ENCODE peak calls at places on chromosomes 6 and 20, in four cellular contexts. K is IMR-90; H is esophagus squamous epithelium; T is CD4-positive, alpha-beta T cell. I is an unnamed sample.

GRCh38 chr6:97077380-97077779 is 152.9 kb downstream of the KLHL32 start:
- DNase-seq in K (no peak), H (no peak), T (no peak), I (no peak)

GRCh38 chr6:7235712-7236311 is 77.2 kb downstream of the SSR1 start:
- DNase-seq in K (no peak), H (no peak), T (no peak), I (peak)

GRCh38 chr6:3610896-3611295 is 140.6 kb downstream of the PXDC1 start:
- DNase-seq in K (no peak), H (no peak), T (no peak), I (no peak)

GRCh38 chr20:44594730-44595129 is 12.4 kb downstream of the PKIG start:
- DNase-seq in K (peak), H (no peak), T (no peak), I (no peak)

GRCh38 chr20:7974785-7975435 is 34.7 kb upstream of the HAO1 start:
- DNase-seq in K (no peak), H (no peak), T (no peak), I (no peak)

GRCh38 chr6:16705403-16705993 is 55.8 kb downstream of the ATXN1 start:
- DNase-seq in K (no peak), H (no peak), T (no peak), I (no peak)

GRCh38 chr20:19257201-19257600 is 44.8 kb downstream of the SLC24A3 start:
- DNase-seq in K (no peak), H (no peak), T (no peak), I (no peak)

GRCh38 chr6:165135889-165136288 is 173.5 kb downstream of the C6orf118 start:
- DNase-seq in K (no peak), H (no peak), T (no peak), I (no peak)

GRCh38 chr20:63084563-63084927 is 77.8 kb upstream of the BHLHE23 start:
- DNase-seq in K (no peak), H (no peak), T (no peak), I (no peak)

GRCh38 chr6:148653138-148653776 is 93.6 kb upstream of the UST start:
- DNase-seq in K (no peak), H (no peak), T (no peak), I (no peak)

GRCh38 chr20:2133318-2134183 is 31.9 kb downstream of the STK35 start:
- DNase-seq in K (peak), H (no peak), T (no peak), I (no peak)

GRCh38 chr20:36827541-36828279 is 48.2 kb upstream of the TLDC2 start:
- DNase-seq in K (no peak), H (no peak), T (no peak), I (no peak)

GRCh38 chr20:8946036-8946926 is 122.6 kb upstream of the PLCB4 start:
- DNase-seq in K (no peak), H (no peak), T (no peak), I (no peak)

GRCh38 chr20:8095648-8096572 is 36.2 kb upstream of the PLCB1 start:
- DNase-seq in K (peak), H (no peak), T (no peak), I (no peak)

GRCh38 chr6:127641905-127642304 is 64.9 kb downstream of the C6orf58 start:
- DNase-seq in K (peak), H (no peak), T (no peak), I (peak)

GRCh38 chr20:35465976-35466375 is 10.6 kb downstream of the CEP250 start:
- DNase-seq in K (no peak), H (no peak), T (no peak), I (no peak)

GRCh38 chr20:63025534-63026331 is 19.0 kb upstream of the BHLHE23 start:
- DNase-seq in K (peak), H (no peak), T (no peak), I (peak)

GRCh38 chr6:47633141-47633540 is 65.2 kb upstream of the ADGRF4 start:
- DNase-seq in K (no peak), H (no peak), T (no peak), I (peak)

GRCh38 chr20:44571367-44571766 is 11.0 kb upstream of the PKIG start:
- DNase-seq in K (no peak), H (no peak), T (no peak), I (no peak)

GRCh38 chr6:39440039-39440426 is 117.5 kb upstream of the KCNK16 start:
- DNase-seq in K (no peak), H (no peak), T (no peak), I (no peak)

GRCh38 chr6:31186052-31186734 is 15.7 kb upstream of the POU5F1 start:
- DNase-seq in K (no peak), H (no peak), T (no peak), I (no peak)

GRCh38 chr6:115704028-115704427 is 356.7 kb downstream of the FRK start:
- DNase-seq in K (no peak), H (no peak), T (no peak), I (no peak)

GRCh38 chr20:57650266-57650665 is 30.0 kb upstream of the ZBP1 start:
- DNase-seq in K (no peak), H (no peak), T (no peak), I (no peak)

GRCh38 chr6:130122243-130122642 is 100.5 kb downstream of the SAMD3 start:
- DNase-seq in K (no peak), H (no peak), T (no peak), I (no peak)

GRCh38 chr6:88209301-88209700 is 43.2 kb upstream of the CNR1 start:
- DNase-seq in K (no peak), H (no peak), T (no peak), I (no peak)

GRCh38 chr6:21748343-21749063 is 155.0 kb downstream of the SOX4 start:
- DNase-seq in K (peak), H (no peak), T (no peak), I (peak)

GRCh38 chr6:6546318-6547110 is 42.0 kb upstream of the LY86 start:
- DNase-seq in K (peak), H (no peak), T (peak), I (no peak)

GRCh38 chr6:27031302-27031701 is 216.2 kb upstream of the PRSS16 start:
- DNase-seq in K (peak), H (no peak), T (no peak), I (peak)

DNA sequence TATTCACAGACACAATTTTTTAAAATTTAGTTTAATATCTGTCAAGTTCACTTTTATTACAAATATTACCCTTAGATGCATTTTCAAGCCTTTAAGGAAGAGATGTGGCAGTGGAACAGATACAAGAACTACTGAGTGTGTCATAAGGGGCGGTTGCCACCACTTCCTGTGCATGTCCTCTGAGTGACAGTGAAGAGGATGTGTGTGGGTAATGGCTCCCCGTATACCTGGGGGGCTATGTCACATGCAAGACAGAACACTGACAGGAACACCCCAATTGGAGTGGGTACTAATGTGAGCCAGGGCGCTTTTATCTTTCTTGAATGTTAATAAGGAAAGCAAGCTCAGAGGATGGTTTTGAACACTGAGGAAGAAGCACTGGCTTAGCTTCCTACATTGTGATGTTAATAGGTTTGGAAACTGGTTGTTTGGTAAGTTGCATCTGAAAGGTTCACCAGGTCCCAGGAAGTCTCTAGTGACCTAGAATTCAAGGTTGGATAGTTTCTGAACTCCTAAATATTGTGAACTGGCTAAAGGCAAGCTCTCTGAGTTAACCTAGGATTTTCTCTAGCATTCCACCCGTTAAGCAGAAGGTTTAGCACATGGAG is 83.4 kb upstream of the ASF1A start:
- DNase-seq in K (no peak), H (no peak), T (peak), I (no peak)
- H3K27ac ChIP-seq in K (no peak), H (peak), T (no peak), I (no peak)

GRCh38 chr6:143396497-143397228 is 53.8 kb downstream of the ADAT2 start:
- DNase-seq in K (no peak), H (no peak), T (no peak), I (no peak)
- H3K27ac ChIP-seq in K (no peak), H (peak), T (no peak), I (peak)

DNA sequence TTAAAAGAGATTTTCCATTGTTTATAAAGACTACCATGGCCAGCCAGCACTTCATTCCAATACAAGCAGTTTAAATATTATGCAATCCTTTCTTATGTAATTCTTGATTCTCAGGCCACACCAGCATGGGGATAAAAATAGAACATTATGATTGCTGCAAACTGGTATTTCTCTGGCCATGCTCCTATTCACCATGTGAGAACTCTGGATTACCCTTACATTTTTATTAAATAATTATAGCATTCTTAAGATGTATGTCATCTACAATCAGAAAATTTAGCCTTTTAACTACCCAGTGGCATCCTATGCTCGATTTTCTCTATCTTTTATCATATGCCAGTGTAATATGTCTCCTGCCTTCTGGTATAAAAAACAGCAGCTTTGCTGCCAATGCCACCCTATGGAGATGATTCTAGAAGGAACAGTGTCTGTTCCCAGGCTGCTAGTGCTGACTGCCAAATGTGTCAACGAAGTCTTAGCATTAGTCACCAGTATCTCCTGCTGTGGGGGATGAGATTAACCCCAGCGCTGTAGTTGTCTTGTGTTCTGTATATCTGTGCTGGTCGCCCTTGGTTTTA is 501.4 kb downstream of the BCKDHB start:
- DNase-seq in K (peak), H (no peak), T (no peak), I (peak)
- H3K27ac ChIP-seq in K (peak), H (peak), T (no peak), I (no peak)

GRCh38 chr6:11606287-11606686 is 68.7 kb downstream of the TMEM170B start:
- DNase-seq in K (no peak), H (no peak), T (no peak), I (no peak)
- H3K27ac ChIP-seq in K (no peak), H (peak), T (no peak), I (no peak)

GRCh38 chr20:5781798-5782750 is 31.9 kb downstream of the SHLD1 start:
- DNase-seq in K (no peak), H (no peak), T (no peak), I (no peak)

GRCh38 chr20:5788385-5788895 is 38.2 kb downstream of the SHLD1 start:
- DNase-seq in K (peak), H (peak), T (peak), I (peak)

GRCh38 chr20:5786930-5787826 is 37.0 kb downstream of the SHLD1 start:
- DNase-seq in K (peak), H (no peak), T (no peak), I (no peak)

GRCh38 chr20:5784735-5785134 is 34.5 kb downstream of the SHLD1 start:
- DNase-seq in K (no peak), H (no peak), T (no peak), I (no peak)

GRCh38 chr20:5785146-5785545 is 34.9 kb downstream of the SHLD1 start:
- DNase-seq in K (no peak), H (no peak), T (no peak), I (peak)
- H3K27ac ChIP-seq in K (no peak), H (peak), T (no peak), I (peak)

DNA sequence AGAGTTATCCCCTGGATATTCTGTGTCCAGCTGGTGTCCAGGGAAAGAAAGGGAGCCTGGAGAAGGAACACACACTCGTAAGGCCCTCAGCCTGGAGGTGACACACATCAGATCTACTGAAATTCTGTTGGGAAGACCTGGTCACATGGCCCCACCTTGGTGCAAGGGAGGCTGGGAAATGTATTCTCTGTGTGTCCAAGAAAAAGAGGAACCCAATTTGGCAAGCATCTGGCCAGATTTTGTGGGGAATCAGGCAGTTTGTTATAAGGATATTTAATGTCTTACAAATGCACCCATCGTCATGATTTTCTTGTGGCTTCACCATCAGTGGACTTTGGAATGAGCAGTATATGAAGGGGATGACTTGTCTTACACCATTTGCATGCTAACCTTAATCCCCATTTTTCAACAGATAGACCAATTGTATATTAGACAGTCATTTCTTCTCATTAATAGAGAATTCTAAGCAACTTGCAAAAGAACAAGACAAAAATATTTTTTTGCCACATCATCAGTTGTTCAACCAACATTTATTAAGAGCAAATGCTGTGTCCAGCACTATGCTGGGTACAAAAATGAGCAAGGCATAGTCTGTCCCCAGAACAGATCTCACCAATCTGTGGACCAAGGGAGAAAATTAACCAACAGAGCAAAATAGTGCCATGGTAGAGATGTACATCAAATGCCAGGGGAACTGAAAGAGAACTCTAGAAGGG is 59.7 kb downstream of the ISM1 start:
- DNase-seq in K (no peak), H (no peak), T (no peak), I (no peak)
- H3K27ac ChIP-seq in K (no peak), H (no peak), T (no peak), I (no peak)

GRCh38 chr6:14827366-14827765 is 418.5 kb upstream of the JARID2 start:
- DNase-seq in K (no peak), H (no peak), T (no peak), I (no peak)
- H3K27ac ChIP-seq in K (no peak), H (no peak), T (no peak), I (no peak)

GRCh38 chr20:61668771-61669503 is 396.7 kb downstream of the TAF4 start:
- DNase-seq in K (no peak), H (no peak), T (no peak), I (no peak)

GRCh38 chr20:61671559-61671958 is 394.1 kb downstream of the TAF4 start:
- DNase-seq in K (no peak), H (no peak), T (no peak), I (no peak)

GRCh38 chr20:61673152-61673551 is 392.5 kb downstream of the TAF4 start:
- DNase-seq in K (no peak), H (no peak), T (no peak), I (no peak)

GRCh38 chr20:61668064-61668463 is 397.6 kb downstream of the TAF4 start:
- DNase-seq in K (no peak), H (no peak), T (no peak), I (no peak)

DNA sequence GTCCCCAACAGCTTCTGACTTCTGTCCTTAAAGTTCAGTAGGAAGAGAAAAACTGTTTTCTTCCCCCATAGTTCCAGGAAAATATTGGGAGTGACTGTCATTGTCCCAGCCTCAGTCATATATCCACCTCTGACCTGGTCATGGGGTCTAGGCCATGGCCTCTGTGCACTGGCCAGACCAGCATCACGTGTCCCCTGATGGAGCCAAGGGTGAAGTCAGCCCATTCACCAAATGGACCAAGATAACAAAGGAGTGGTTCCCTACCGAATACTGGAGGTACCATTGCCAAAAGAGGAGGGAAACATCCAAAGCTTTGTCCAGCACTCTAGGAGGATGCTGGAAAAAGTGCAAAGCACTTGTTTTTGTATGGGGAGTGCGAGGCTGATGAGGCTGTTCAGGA is 395.4 kb downstream of the TAF4 start:
- DNase-seq in K (no peak), H (no peak), T (no peak), I (no peak)
- H3K27ac ChIP-seq in K (no peak), H (no peak), T (no peak), I (no peak)